ENCODE peak calls at places on chromosomes 13 and 19, in four cellular contexts. K, U, A and F are unnamed samples.

GRCh38 chr13:93116809-93117208 is 109.8 kb upstream of the GPC6 start:
- DNase-seq in K (no peak), U (no peak), A (no peak), F (no peak)

GRCh38 chr13:79481685-79482052 is 714 bp downstream of the NDFIP2 start:
- DNase-seq in K (no peak), U (no peak), A (no peak), F (peak)

GRCh38 chr13:72808917-72809500 is 27.1 kb downstream of the PIBF1 start:
- DNase-seq in K (no peak), U (no peak), A (no peak), F (no peak)

GRCh38 chr13:39410089-39410901 is 192.7 kb downstream of the LHFPL6 start:
- DNase-seq in K (no peak), U (no peak), A (no peak), F (no peak)

GRCh38 chr13:112744306-112745021 is 54.6 kb downstream of the ATP11A start:
- DNase-seq in K (no peak), U (no peak), A (no peak), F (no peak)

GRCh38 chr19:7849631-7850428 is 19.8 kb downstream of the EVI5L start:
- DNase-seq in K (no peak), U (no peak), A (no peak), F (no peak)

GRCh38 chr19:44857837-44858236 is 11.7 kb downstream of the NECTIN2 start:
- DNase-seq in K (no peak), U (no peak), A (no peak), F (no peak)

GRCh38 chr13:52906122-52906903 is 57.9 kb upstream of the PCDH8 start:
- DNase-seq in K (no peak), U (no peak), A (no peak), F (no peak)

GRCh38 chr13:39604736-39605135 is 1.7 kb upstream of the LHFPL6 start:
- DNase-seq in K (no peak), U (no peak), A (no peak), F (no peak)

GRCh38 chr13:112105884-112106283 is 38.9 kb downstream of the SOX1 start:
- DNase-seq in K (no peak), U (no peak), A (no peak), F (no peak)

GRCh38 chr13:53104120-53104519 is 75.5 kb downstream of the OLFM4 start:
- DNase-seq in K (no peak), U (no peak), A (no peak), F (no peak)